ENCODE peak calls at places on chromosomes 2 and 18, in six cellular contexts. O is HCT116, R is GM12865, T is brain microvascular endothelial cell, X is A549, M is kidney. J is an unnamed sample.

GRCh38 chr2:238690673-238690965 is 157.3 kb upstream of the TWIST2 start:
- DNase-seq in O (no peak), R (no peak), T (no peak), X (no peak), M (peak; percentile 68), J (no peak)

GRCh38 chr2:68594674-68595492 is 48.5 kb upstream of the PROKR1 start:
- DNase-seq in O (peak; percentile 31), R (peak; percentile 78), T (peak; percentile 49), X (peak; percentile 59), M (no peak), J (peak; percentile 59)

GRCh38 chr2:44572196-44572900 is 210.6 kb downstream of the CAMKMT start:
- DNase-seq in O (no peak), R (peak; percentile 31), T (peak; percentile 75), X (peak; percentile 39), M (no peak), J (no peak)

GRCh38 chr2:229160984-229161383 is 110.1 kb downstream of the PID1 start:
- DNase-seq in O (no peak), R (no peak), T (no peak), X (no peak), M (no peak), J (no peak)

GRCh38 chr2:137809252-137809651 is 155.0 kb upstream of the HNMT start:
- DNase-seq in O (no peak), R (no peak), T (no peak), X (no peak), M (no peak), J (no peak)

GRCh38 chr2:215171151-215171550 is 32.7 kb upstream of the ABCA12 start:
- DNase-seq in O (no peak), R (peak; percentile 22), T (peak; percentile 1), X (no peak), M (no peak), J (peak; percentile 4)

GRCh38 chr2:241063587-241063986 is 38.5 kb downstream of the MTERF4 start:
- DNase-seq in O (no peak), R (no peak), T (no peak), X (no peak), M (peak; percentile 80), J (no peak)

GRCh38 chr2:234178309-234179030 is 128.0 kb downstream of the SPP2 start:
- DNase-seq in O (no peak), R (no peak), T (no peak), X (peak; percentile 77), M (no peak), J (peak; percentile 52)

GRCh38 chr2:113117594-113118262 is 9.7 kb upstream of the IL1RN start:
- DNase-seq in O (no peak), R (no peak), T (peak; percentile 78), X (no peak), M (peak; percentile 89), J (peak; percentile 77)

GRCh38 chr18:77199707-77200106 is 49.9 kb upstream of the GALR1 start:
- DNase-seq in O (no peak), R (no peak), T (no peak), X (no peak), M (no peak), J (no peak)

GRCh38 chr2:216693414-216694100 is 1.8 kb downstream of the IGFBP5 start:
- DNase-seq in O (no peak), R (no peak), T (no peak), X (no peak), M (no peak), J (no peak)

GRCh38 chr2:216695401-216695821 is at the start of gene IGFBP5:
- DNase-seq in O (no peak), R (no peak), T (peak; percentile 61), X (no peak), M (peak; percentile 95), J (peak; percentile 92)

GRCh38 chr2:216694826-216695217 is 527 bp downstream of the IGFBP5 start:
- DNase-seq in O (no peak), R (no peak), T (no peak), X (no peak), M (no peak), J (no peak)

GRCh38 chr2:216692636-216693413 is 2.5 kb downstream of the IGFBP5 start:
- DNase-seq in O (peak; percentile 38), R (peak; percentile 38), T (peak; percentile 73), X (peak; percentile 56), M (peak; percentile 91), J (peak; percentile 48)

DNA sequence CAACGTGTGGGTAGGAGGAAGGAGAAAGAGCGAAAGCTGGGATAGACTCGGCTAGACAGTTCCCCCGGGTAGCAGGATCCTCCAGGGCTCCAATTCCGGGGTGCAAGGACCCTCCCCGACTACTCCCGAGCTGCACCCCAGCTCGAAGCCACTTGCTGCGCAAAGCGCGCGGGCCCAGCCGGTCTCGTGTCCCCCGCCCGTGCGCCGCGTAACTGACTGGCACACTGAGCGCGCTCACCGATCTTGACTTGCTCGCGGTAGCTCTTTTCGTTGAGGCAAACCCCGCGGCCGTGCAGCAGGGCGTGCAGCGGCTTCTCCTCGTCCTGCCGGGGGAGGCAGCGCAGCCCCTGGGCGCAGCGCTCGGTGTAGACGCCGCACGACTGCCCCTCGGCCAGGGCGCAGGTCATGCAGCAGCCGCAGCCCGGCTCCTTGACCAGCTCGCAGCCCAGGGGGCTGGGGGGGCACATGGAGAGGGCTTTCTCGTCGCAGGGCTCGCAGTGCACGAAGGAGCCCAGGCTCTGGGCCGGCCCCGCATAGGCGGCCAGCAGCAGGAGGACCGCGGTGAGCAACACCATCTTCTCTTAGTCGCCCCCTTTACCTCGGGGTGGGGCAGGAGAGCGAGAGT is 1.0 kb downstream of the IGFBP5 start:
- DNase-seq in O (no peak), R (no peak), T (peak; percentile 32), X (peak; percentile 54), M (peak; percentile 84), J (peak; percentile 35)
- H3K4me3 ChIP-seq in O (no peak overlapping the region), R (no peak overlapping the region), T (peak overlapping the region; percentile 50), X (peak overlapping the region; percentile 52), M (peak overlapping the region; percentile 73), J (peak overlapping the region; percentile 46)

GRCh38 chr2:202148515-202149154 is 75.6 kb downstream of the KIAA2012 start:
- DNase-seq in O (no peak), R (no peak), T (no peak), X (no peak), M (no peak), J (no peak)

GRCh38 chr2:202152104-202152771 is 79.2 kb downstream of the KIAA2012 start:
- DNase-seq in O (no peak), R (no peak), T (peak; percentile 72), X (no peak), M (no peak), J (no peak)

GRCh38 chr2:202149953-202150352 is 76.9 kb downstream of the KIAA2012 start:
- DNase-seq in O (no peak), R (no peak), T (no peak), X (no peak), M (no peak), J (no peak)

GRCh38 chr2:202147775-202148174 is 74.7 kb downstream of the KIAA2012 start:
- DNase-seq in O (no peak), R (no peak), T (peak; percentile 65), X (no peak), M (no peak), J (peak; percentile 52)

DNA sequence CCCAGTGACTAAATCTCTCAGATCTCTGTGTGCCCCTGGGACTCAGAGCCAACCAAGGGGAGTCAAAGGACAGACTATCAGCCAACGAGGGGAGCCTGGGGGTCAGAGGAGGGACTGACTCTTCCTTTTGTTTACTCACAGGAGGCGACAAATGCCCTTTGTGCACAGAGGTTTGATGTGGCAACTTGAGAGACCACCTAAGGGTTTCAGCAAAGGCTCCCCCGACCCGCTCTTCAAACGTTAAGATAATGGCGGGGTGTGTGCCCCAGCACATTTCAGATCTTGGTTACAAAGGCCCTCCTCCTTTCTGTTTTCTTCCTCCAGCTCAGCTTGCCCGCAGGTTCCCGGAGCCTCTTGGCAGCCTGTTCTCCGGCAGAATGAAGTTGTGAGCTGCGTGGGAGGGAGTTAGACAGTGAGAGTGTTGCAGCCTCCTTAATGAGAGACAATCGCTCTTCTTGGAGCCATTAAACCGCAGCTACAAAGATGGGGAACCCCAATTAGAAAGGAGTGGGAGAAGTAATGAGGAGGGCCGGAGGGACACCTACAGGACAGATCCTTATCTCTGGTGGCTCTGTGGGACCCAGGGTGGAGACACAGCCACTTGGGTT is 76.2 kb downstream of the KIAA2012 start:
- DNase-seq in O (no peak), R (no peak), T (peak; percentile 43), X (no peak), M (no peak), J (peak; percentile 17)
- TF ChIP-seq CTCF in O (no peak), R (no peak), T (no peak), X (no peak), M (no peak), J (no peak)

DNA sequence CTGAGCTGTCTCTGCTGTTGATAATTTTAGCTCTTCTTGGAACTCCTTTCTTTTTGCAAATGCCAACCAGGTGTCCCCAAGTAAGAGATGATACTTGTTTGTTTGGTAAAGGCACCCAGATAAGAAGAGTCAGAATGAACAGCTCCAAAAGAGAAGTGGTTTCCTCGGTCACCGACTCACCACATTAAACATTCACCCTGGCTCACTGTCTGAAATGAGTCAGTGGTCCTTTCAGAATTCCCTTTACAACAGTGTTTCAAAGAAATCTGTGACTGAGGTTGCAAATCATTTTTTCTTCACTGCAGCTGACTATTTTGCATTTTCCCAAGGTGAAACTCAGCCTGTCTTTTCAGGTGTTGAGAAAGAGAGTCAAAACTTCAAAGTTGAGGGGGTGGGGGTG is 16.2 kb upstream of the CXCR4 start:
- DNase-seq in O (no peak), R (peak; percentile 66), T (no peak), X (no peak), M (no peak), J (no peak)
- H3K4me3 ChIP-seq in O (no peak overlapping the region), R (no peak overlapping the region), T (no peak overlapping the region), X (no peak overlapping the region), M (no peak overlapping the region), J (no peak overlapping the region)

GRCh38 chr2:73999881-74000597 is 15.3 kb downstream of the TET3 start:
- DNase-seq in O (no peak), R (no peak), T (peak; percentile 27), X (no peak), M (no peak), J (peak; percentile 58)

GRCh38 chr2:73998933-73999332 is 14.2 kb downstream of the TET3 start:
- DNase-seq in O (no peak), R (no peak), T (no peak), X (no peak), M (no peak), J (no peak)

GRCh38 chr2:73995810-73996209 is 11.1 kb downstream of the TET3 start:
- DNase-seq in O (no peak), R (no peak), T (no peak), X (no peak), M (no peak), J (no peak)

GRCh38 chr2:73998451-73998850 is 13.7 kb downstream of the TET3 start:
- DNase-seq in O (no peak), R (no peak), T (no peak), X (no peak), M (no peak), J (no peak)

GRCh38 chr2:73997813-73998212 is 13.1 kb downstream of the TET3 start:
- DNase-seq in O (no peak), R (no peak), T (no peak), X (no peak), M (no peak), J (no peak)
- TF ChIP-seq CTCF in O (no peak), R (no peak), T (peak; percentile 18), X (no peak), M (no peak), J (no peak)